ENCODE peak calls at places on chromosome 11, in eight cellular contexts. N, O, B, V, J, U, Z and Y are unnamed samples.

GRCh38 chr11:111450480-111451320 is 61.5 kb downstream of the BTG4 start:
- DNase-seq in U (no peak), N (no peak), O (no peak), Z (no peak), V (no peak), J (no peak), B (no peak), Y (peak; percentile 81)

GRCh38 chr11:117345039-117345438 is 17.4 kb downstream of the CEP164 start:
- DNase-seq in B (no peak), J (no peak), Z (no peak), O (no peak), N (no peak), V (peak; percentile 72), U (no peak), Y (no peak)

GRCh38 chr11:85718991-85719807 is 33.2 kb upstream of the CCDC89 start:
- DNase-seq in N (peak; percentile 95), B (no peak), Z (no peak), O (no peak), V (peak; percentile 98), J (no peak), U (no peak), Y (no peak)

GRCh38 chr11:125426818-125427528 is 69.1 kb downstream of the FEZ1 start:
- DNase-seq in V (no peak), N (no peak), O (no peak), U (no peak), Z (no peak), J (no peak), B (no peak), Y (no peak)

GRCh38 chr11:27847496-27847895 is 147.2 kb upstream of the BDNF start:
- DNase-seq in J (no peak), Z (no peak), N (no peak), O (no peak), V (no peak), B (no peak), U (no peak), Y (no peak)

GRCh38 chr11:20013346-20014066 is 146.8 kb downstream of the DBX1 start:
- DNase-seq in Z (no peak), B (no peak), J (no peak), U (peak; percentile 81), O (peak; percentile 9), V (no peak), N (no peak), Y (no peak)

GRCh38 chr11:2797181-2797711 is 88.3 kb downstream of the CDKN1C start:
- DNase-seq in J (no peak), N (no peak), O (no peak), Z (no peak), V (no peak), B (no peak), U (no peak), Y (no peak)

GRCh38 chr11:70766901-70767300 is 368.6 kb downstream of the CTTN start:
- DNase-seq in U (no peak), Z (no peak), O (no peak), N (no peak), B (no peak), J (no peak), V (no peak), Y (no peak)

GRCh38 chr11:57571631-57572030 is 4.2 kb upstream of the UBE2L6 start:
- DNase-seq in O (no peak), J (no peak), V (no peak), Z (no peak), B (no peak), U (no peak), N (no peak), Y (no peak)

GRCh38 chr11:125141686-125142535 is 22.6 kb upstream of the PKNOX2 start:
- DNase-seq in U (peak; percentile 29), J (peak; percentile 63), V (peak; percentile 51), B (peak; percentile 24), Z (peak; percentile 82), O (peak; percentile 46), N (peak; percentile 48), Y (peak; percentile 75)

GRCh38 chr11:76810151-76810853 is 27.1 kb downstream of the TSKU start:
- DNase-seq in U (peak; percentile 12), V (peak; percentile 57), N (no peak), O (peak; percentile 81), Z (peak; percentile 71), J (peak; percentile 61), B (peak; percentile 36), Y (no peak)

GRCh38 chr11:13765886-13766285 is 97.4 kb downstream of the FAR1 start:
- DNase-seq in V (no peak), Z (no peak), O (no peak), N (no peak), U (no peak), J (no peak), B (no peak), Y (no peak)

GRCh38 chr11:64207247-64208085 is 945 bp downstream of the FERMT3 start:
- DNase-seq in N (peak; percentile 81), O (peak; percentile 73), B (peak; percentile 73), V (peak; percentile 90), Z (peak; percentile 93), J (peak; percentile 86), U (no peak), Y (peak; percentile 74)

GRCh38 chr11:128568166-128568778 is 19.1 kb downstream of the ETS1 start:
- DNase-seq in Z (no peak), O (no peak), U (no peak), J (no peak), N (no peak), B (no peak), V (no peak), Y (no peak)